ENCODE peak calls at places on chromosomes 7 and 10, in eight cellular contexts. T is PC-3, G is stomach, L is GM12878, S is Peyer's patch, Y is neuronal stem cell, X is right lobe of liver, K is psoas muscle. U is an unnamed sample.

GRCh38 chr7:22454446-22454845 is 45.5 kb downstream of the STEAP1B start:
- DNase-seq in T (no peak), G (no peak), L (no peak), S (no peak), Y (no peak), X (no peak), K (no peak), U (no peak)

GRCh38 chr7:88546808-88547207 is 212.7 kb upstream of the ZNF804B start:
- DNase-seq in T (peak; percentile 62), G (no peak), L (peak; percentile 20), S (no peak), Y (no peak), X (no peak), K (no peak), U (no peak)

GRCh38 chr7:117148971-117149370 is 173.9 kb downstream of the WNT2 start:
- DNase-seq in T (no peak), G (no peak), L (no peak), S (no peak), Y (no peak), X (no peak), K (no peak), U (no peak)

GRCh38 chr7:82530361-82530760 is 86.8 kb upstream of the CACNA2D1 start:
- DNase-seq in T (no peak), G (no peak), L (no peak), S (no peak), Y (no peak), X (no peak), K (no peak), U (no peak)

GRCh38 chr10:102135956-102136526 is 3.2 kb downstream of the PPRC1 start:
- DNase-seq in T (no peak), G (no peak), L (no peak), S (no peak), Y (no peak), X (no peak), K (no peak), U (no peak)

GRCh38 chr7:48088559-48089414 is at the start of gene UPP1:
- DNase-seq in T (peak; percentile 83), G (peak; percentile 88), L (peak; percentile 76), S (peak; percentile 96), Y (peak; percentile 79), X (peak; percentile 99), K (peak; percentile 96), U (peak; percentile 91)

GRCh38 chr10:123831259-123831658 is 60.3 kb downstream of the CPXM2 start:
- DNase-seq in T (no peak), G (no peak), L (no peak), S (no peak), Y (no peak), X (no peak), K (no peak), U (no peak)

GRCh38 chr7:24825931-24826661 is 68.8 kb upstream of the GSDME start:
- DNase-seq in T (peak; percentile 94), G (peak; percentile 47), L (no peak), S (no peak), Y (no peak), X (no peak), K (no peak), U (no peak)

GRCh38 chr7:72924417-72924747 is 513 bp upstream of the POM121 start:
- DNase-seq in T (no peak), G (no peak), L (no peak), S (no peak), Y (no peak), X (no peak), K (no peak), U (no peak)

GRCh38 chr7:13821152-13821787 is 168.2 kb downstream of the ETV1 start:
- DNase-seq in T (peak; percentile 39), G (no peak), L (no peak), S (no peak), Y (no peak), X (no peak), K (no peak), U (no peak)

GRCh38 chr10:1631282-1631681 is 106.0 kb downstream of the ADARB2 start:
- DNase-seq in T (no peak), G (no peak), L (no peak), S (no peak), Y (no peak), X (no peak), K (no peak), U (no peak)

GRCh38 chr10:30813872-30814471 is 184.4 kb upstream of the LYZL2 start:
- DNase-seq in T (peak; percentile 58), G (no peak), L (no peak), S (no peak), Y (no peak), X (no peak), K (no peak), U (no peak)

GRCh38 chr10:46523881-46524470 is 32.5 kb downstream of the GPRIN2 start:
- DNase-seq in T (peak; percentile 99), G (peak; percentile 28), L (no peak), S (no peak), Y (no peak), X (no peak), K (peak; percentile 22), U (no peak)

GRCh38 chr10:4241724-4242345 is 456.8 kb upstream of the KLF6 start:
- DNase-seq in T (no peak), G (no peak), L (no peak), S (no peak), Y (peak; percentile 29), X (no peak), K (no peak), U (no peak)

GRCh38 chr10:34522542-34522941 is 292.6 kb downstream of the PARD3 start:
- DNase-seq in T (peak; percentile 92), G (no peak), L (no peak), S (no peak), Y (no peak), X (no peak), K (no peak), U (no peak)

GRCh38 chr7:27872281-27873005 is 132.5 kb downstream of the TAX1BP1 start:
- DNase-seq in T (no peak), G (no peak), L (no peak), S (no peak), Y (no peak), X (no peak), K (no peak), U (no peak)

GRCh38 chr10:73910401-73910763 is 550 bp upstream of the PLAU start:
- DNase-seq in T (peak; percentile 69), G (no peak), L (no peak), S (no peak), Y (no peak), X (no peak), K (no peak), U (no peak)

GRCh38 chr10:75955953-75956352 is 524.5 kb downstream of the LRMDA start:
- DNase-seq in T (no peak), G (no peak), L (no peak), S (no peak), Y (no peak), X (no peak), K (no peak), U (no peak)

GRCh38 chr10:119734396-119735332 is 8.8 kb downstream of the INPP5F start:
- DNase-seq in T (peak; percentile 60), G (no peak), L (no peak), S (no peak), Y (no peak), X (no peak), K (no peak), U (no peak)

DNA sequence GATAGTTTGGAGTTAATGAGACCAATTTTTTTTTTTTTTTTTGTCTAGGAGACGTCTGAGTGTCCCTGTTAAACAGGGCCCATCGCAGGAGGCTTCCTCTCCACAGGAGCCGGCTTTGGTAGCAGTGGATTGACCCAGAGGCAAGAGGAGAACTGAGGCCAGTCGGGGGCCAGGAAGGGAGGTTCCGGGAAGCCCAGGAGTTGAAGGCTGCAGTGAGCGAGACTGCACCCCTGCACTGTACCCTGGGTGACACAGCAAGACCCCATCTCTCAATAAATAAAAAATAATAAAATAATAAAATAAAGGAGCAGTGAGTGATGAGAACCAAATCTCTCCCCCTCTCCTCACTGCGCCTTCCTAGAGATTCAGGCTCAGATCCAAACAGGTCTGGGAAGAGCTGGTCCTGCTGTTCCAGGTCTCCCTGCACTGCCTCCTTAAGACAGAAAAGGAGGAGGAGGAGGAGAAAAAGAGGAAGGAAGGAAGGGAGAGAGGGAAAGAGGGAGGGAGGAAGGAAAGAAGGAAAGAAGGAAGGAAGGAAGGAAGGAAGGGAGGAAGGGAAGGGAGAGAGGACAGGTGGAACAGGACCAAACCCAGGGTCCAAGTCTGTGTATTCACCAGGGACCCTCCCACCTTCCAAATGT is 3.5 kb downstream of the MNX1 start:
- DNase-seq in T (no peak), G (no peak), L (no peak), S (no peak), Y (no peak), X (no peak), K (no peak), U (no peak)
- H3K9me3 ChIP-seq in T (no peaks in the 10 kb centered on the region), G (no peaks in the 10 kb centered on the region), L (no peaks in the 10 kb centered on the region), S (no peaks in the 10 kb centered on the region), Y (no peaks in the 10 kb centered on the region), X (no peaks in the 10 kb centered on the region), K (no peaks in the 10 kb centered on the region), U (no peaks in the 10 kb centered on the region)

GRCh38 chr7:127765150-127765549 is 113.2 kb downstream of the SND1 start:
- DNase-seq in T (no peak), G (no peak), L (no peak), S (no peak), Y (no peak), X (no peak), K (no peak), U (no peak)
- H3K27ac ChIP-seq in T (no peak overlapping the region), G (no peak overlapping the region), L (no peak overlapping the region), S (no peak overlapping the region), Y (no peak overlapping the region), X (no peak overlapping the region), K (no peak overlapping the region), U (no peak overlapping the region)

GRCh38 chr7:15567036-15567435 is 5.2 kb upstream of the AGMO start:
- DNase-seq in T (no peak), G (no peak), L (no peak), S (no peak), Y (no peak), X (no peak), K (no peak), U (no peak)

GRCh38 chr7:15567652-15568051 is 5.8 kb upstream of the AGMO start:
- DNase-seq in T (no peak), G (no peak), L (no peak), S (no peak), Y (no peak), X (no peak), K (no peak), U (no peak)

GRCh38 chr7:15566476-15566875 is 4.7 kb upstream of the AGMO start:
- DNase-seq in T (no peak), G (no peak), L (no peak), S (no peak), Y (no peak), X (no peak), K (no peak), U (no peak)

GRCh38 chr7:15571303-15571878 is 9.6 kb upstream of the AGMO start:
- DNase-seq in T (peak; percentile 55), G (no peak), L (no peak), S (no peak), Y (no peak), X (no peak), K (no peak), U (no peak)
- H3K9me3 ChIP-seq in T (no peaks in the 10 kb centered on the region), G (no peaks in the 10 kb centered on the region), L (no peaks in the 10 kb centered on the region), S (no peaks in the 10 kb centered on the region), Y (no peaks in the 10 kb centered on the region), X (no peaks in the 10 kb centered on the region), K (no peaks in the 10 kb centered on the region), U (no peaks in the 10 kb centered on the region)

GRCh38 chr10:113650172-113650571 is 13.7 kb downstream of the NRAP start:
- DNase-seq in T (peak; percentile 19), G (no peak), L (no peak), S (no peak), Y (no peak), X (no peak), K (no peak), U (no peak)
- H3K27ac ChIP-seq in T (no peak overlapping the region), G (no peak overlapping the region), L (no peak overlapping the region), S (no peak overlapping the region), Y (no peak overlapping the region), X (no peak overlapping the region), K (peak overlapping the region; percentile 90), U (peak overlapping the region; percentile 96)

U was measured in gastrocnemius medialis.